ENCODE peak calls at places on chromosomes 5 and 9, in six cellular contexts. I is lung; U is GM13976; T is prostate gland; W is stimulated activated CD4-positive, alpha-beta T cell treated with anti-CD3 and anti-CD28 coated beads, Interleukin-1b, Interleukin-23, amount 100 ng/mL, for 24 hours; A is hippocampal formation. L is an unnamed sample.

GRCh38 chr9:35844628-35845301 is 15.7 kb downstream of the TMEM8B start:
- DNase-seq in I (peak; percentile 69), U (peak; percentile 49), T (peak; percentile 83), W (no peak), A (peak; percentile 48), L (peak; percentile 79)

GRCh38 chr9:76403352-76403751 is 9.1 kb upstream of the RFK start:
- DNase-seq in I (no peak), U (peak; percentile 47), T (no peak), W (no peak), A (peak; percentile 33), L (no peak)

GRCh38 chr5:73374520-73375235 is 73.9 kb downstream of the FOXD1 start:
- DNase-seq in I (no peak), U (no peak), T (no peak), W (no peak), A (no peak), L (no peak)

GRCh38 chr9:105818903-105819302 is 124.6 kb downstream of the TMEM38B start:
- DNase-seq in I (no peak), U (no peak), T (no peak), W (no peak), A (no peak), L (no peak)

GRCh38 chr5:78758169-78758839 is 109.7 kb upstream of the LHFPL2 start:
- DNase-seq in I (no peak), U (peak; percentile 60), T (no peak), W (no peak), A (no peak), L (no peak)

GRCh38 chr5:77390795-77391194 is 101.3 kb downstream of the WDR41 start:
- DNase-seq in I (no peak), U (no peak), T (no peak), W (no peak), A (no peak), L (no peak)

GRCh38 chr9:120861935-120862334 is 15.1 kb downstream of the PHF19 start:
- DNase-seq in I (no peak), U (no peak), T (no peak), W (no peak), A (no peak), L (no peak)

GRCh38 chr5:171425596-171426244 is 6.3 kb downstream of the FGF18 start:
- DNase-seq in I (no peak), U (no peak), T (no peak), W (no peak), A (no peak), L (no peak)

GRCh38 chr5:128537306-128537998 is 593 bp downstream of the FBN2 start:
- DNase-seq in I (no peak), U (peak; percentile 26), T (no peak), W (no peak), A (no peak), L (no peak)

GRCh38 chr5:154223320-154223719 is 32.8 kb downstream of the GALNT10 start:
- DNase-seq in I (no peak), U (no peak), T (no peak), W (no peak), A (no peak), L (no peak)

GRCh38 chr5:137296213-137296702 is 202.9 kb downstream of the SPOCK1 start:
- DNase-seq in I (no peak), U (no peak), T (no peak), W (no peak), A (peak; percentile 26), L (no peak)

GRCh38 chr9:123073991-123074422 is 40.5 kb downstream of the GPR21 start:
- DNase-seq in I (no peak), U (no peak), T (no peak), W (no peak), A (no peak), L (no peak)

GRCh38 chr9:104232781-104233341 is 138.8 kb downstream of the SMC2 start:
- DNase-seq in I (no peak), U (no peak), T (no peak), W (no peak), A (no peak), L (no peak)

GRCh38 chr5:172528440-172528839 is 74.1 kb upstream of the SH3PXD2B start:
- DNase-seq in I (no peak), U (peak; percentile 9), T (no peak), W (no peak), A (no peak), L (no peak)

GRCh38 chr9:89622933-89623861 is 18.4 kb downstream of the GADD45G start:
- DNase-seq in I (no peak), U (no peak), T (peak; percentile 70), W (no peak), A (peak; percentile 43), L (no peak)

GRCh38 chr9:120369608-120370220 is 210.3 kb downstream of the CDK5RAP2 start:
- DNase-seq in I (no peak), U (no peak), T (no peak), W (no peak), A (no peak), L (no peak)

GRCh38 chr9:33225319-33226152 is 14.4 kb upstream of the SPINK4 start:
- DNase-seq in I (peak; percentile 61), U (peak; percentile 55), T (peak; percentile 78), W (peak; percentile 56), A (peak; percentile 70), L (peak; percentile 79)

GRCh38 chr5:14186132-14186830 is 43.1 kb downstream of the TRIO start:
- DNase-seq in I (no peak), U (no peak), T (no peak), W (no peak), A (no peak), L (no peak)

GRCh38 chr9:92590386-92590785 is 54.6 kb upstream of the ECM2 start:
- DNase-seq in I (no peak), U (no peak), T (no peak), W (no peak), A (peak; percentile 8), L (peak; percentile 53)

GRCh38 chr5:5650242-5650641 is 227.8 kb downstream of the ICE1 start:
- DNase-seq in I (no peak), U (no peak), T (no peak), W (no peak), A (no peak), L (no peak)

GRCh38 chr9:131290767-131291370 is 1.3 kb downstream of the PLPP7 start:
- DNase-seq in I (no peak), U (no peak), T (no peak), W (no peak), A (no peak), L (no peak)

GRCh38 chr5:61048534-61048933 is 103.5 kb downstream of the NDUFAF2 start:
- DNase-seq in I (no peak), U (no peak), T (no peak), W (no peak), A (no peak), L (no peak)

GRCh38 chr5:139276426-139276825 is 17.1 kb upstream of the MATR3 start:
- DNase-seq in I (no peak), U (no peak), T (peak; percentile 66), W (no peak), A (no peak), L (no peak)

GRCh38 chr9:112239708-112240107 is 64.6 kb upstream of the SUSD1 start:
- DNase-seq in I (no peak), U (no peak), T (no peak), W (no peak), A (no peak), L (no peak)

GRCh38 chr5:137836997-137837396 is 30.7 kb upstream of the MYOT start:
- DNase-seq in I (no peak), U (no peak), T (peak; percentile 22), W (no peak), A (peak; percentile 43), L (no peak)

GRCh38 chr5:177520271-177520670 is 3.5 kb upstream of the DDX41 start:
- DNase-seq in I (no peak), U (no peak), T (no peak), W (no peak), A (no peak), L (no peak)

GRCh38 chr9:130770679-130771442 is 64.2 kb upstream of the ABL1 start:
- DNase-seq in I (no peak), U (peak; percentile 65), T (no peak), W (no peak), A (peak; percentile 57), L (no peak)

GRCh38 chr5:15103130-15103529 is 231.6 kb upstream of the ANKH start:
- DNase-seq in I (no peak), U (no peak), T (no peak), W (no peak), A (no peak), L (no peak)

GRCh38 chr5:84229045-84229444 is 155.6 kb downstream of the EDIL3 start:
- DNase-seq in I (no peak), U (no peak), T (no peak), W (no peak), A (no peak), L (no peak)

GRCh38 chr9:26537211-26537610 is 355.4 kb downstream of the CAAP1 start:
- DNase-seq in I (no peak), U (no peak), T (no peak), W (no peak), A (no peak), L (no peak)

GRCh38 chr5:43110606-43111170 is 10.0 kb upstream of the ZNF131 start:
- DNase-seq in I (no peak), U (no peak), T (no peak), W (no peak), A (no peak), L (no peak)

GRCh38 chr9:116543731-116544400 is 143.2 kb upstream of the TRIM32 start:
- DNase-seq in I (no peak), U (no peak), T (no peak), W (no peak), A (no peak), L (no peak)

GRCh38 chr9:132054024-132054423 is 25.6 kb downstream of the MED27 start:
- DNase-seq in I (no peak), U (no peak), T (no peak), W (no peak), A (no peak), L (no peak)

GRCh38 chr5:179762781-179763176 is 30.2 kb downstream of the MAML1 start:
- DNase-seq in I (no peak), U (no peak), T (no peak), W (no peak), A (no peak), L (no peak)

GRCh38 chr9:107688728-107689127 is 199.2 kb upstream of the KLF4 start:
- DNase-seq in I (no peak), U (no peak), T (no peak), W (no peak), A (no peak), L (no peak)

GRCh38 chr5:157596449-157596848 is 20.9 kb upstream of the ADAM19 start:
- DNase-seq in I (no peak), U (no peak), T (no peak), W (peak; percentile 20), A (no peak), L (no peak)

GRCh38 chr9:126532951-126533910 is 80.5 kb upstream of the LMX1B start:
- DNase-seq in I (no peak), U (no peak), T (no peak), W (no peak), A (no peak), L (no peak)

GRCh38 chr5:141512390-141513020 is 23.6 kb downstream of the PCDHGC5 start:
- DNase-seq in I (peak; percentile 90), U (peak; percentile 87), T (peak; percentile 84), W (peak; percentile 77), A (no peak), L (peak; percentile 88)